ENCODE peak calls at places on chromosomes 3 and 15, in seven cellular contexts. K, E, W, U, T, Z and Y are unnamed samples. For H3K27me3 and H3K36me3, the result is how much of the 10 kb centered on the place peaks cover.

GRCh38 chr15:53031469-53031868 is 241.3 kb upstream of the ONECUT1 start:
- DNase-seq in K (no peak), E (no peak), W (no peak), U (no peak), T (no peak), Z (no peak), Y (no peak)

GRCh38 chr15:95839367-95839782 is 491.1 kb upstream of the NR2F2 start:
- DNase-seq in K (no peak), E (no peak), W (no peak), U (no peak), T (no peak), Z (no peak), Y (no peak)

GRCh38 chr3:197580253-197580691 is 24.5 kb upstream of the BDH1 start:
- DNase-seq in K (no peak), E (no peak), W (no peak), U (no peak), T (no peak), Z (no peak), Y (peak)

GRCh38 chr3:45480218-45480617 is 91.8 kb downstream of the LARS2 start:
- DNase-seq in K (no peak), E (no peak), W (no peak), U (no peak), T (no peak), Z (no peak), Y (no peak)

GRCh38 chr3:188695251-188695650 is 476.5 kb upstream of the TPRG1 start:
- DNase-seq in K (no peak), E (no peak), W (no peak), U (no peak), T (no peak), Z (no peak), Y (no peak)

GRCh38 chr3:166283856-166284255 is 446.6 kb upstream of the BCHE start:
- DNase-seq in K (no peak), E (no peak), W (no peak), U (no peak), T (no peak), Z (no peak), Y (no peak)

GRCh38 chr15:96457852-96458251 is 127.4 kb downstream of the NR2F2 start:
- DNase-seq in K (no peak), E (no peak), W (no peak), U (no peak), T (no peak), Z (no peak), Y (no peak)

GRCh38 chr3:117603097-117603496 is 893.5 kb downstream of the TUSC7 start:
- DNase-seq in K (no peak), E (no peak), W (no peak), U (no peak), T (no peak), Z (no peak), Y (no peak)

GRCh38 chr3:51962854-51963530 is 4.3 kb downstream of the PCBP4 start:
- DNase-seq in K (no peak), E (no peak), W (no peak), U (no peak), T (no peak), Z (no peak), Y (no peak)

GRCh38 chr3:120098710-120099109 is 4.5 kb upstream of the GSK3B start:
- DNase-seq in K (no peak), E (no peak), W (no peak), U (no peak), T (no peak), Z (no peak), Y (no peak)

GRCh38 chr3:112333386-112334334 is 704 bp downstream of the CD200 start:
- DNase-seq in K (no peak), E (no peak), W (no peak), U (no peak), T (peak), Z (no peak), Y (peak)

GRCh38 chr3:119562307-119562961 is 3.0 kb upstream of the CD80 start:
- DNase-seq in K (no peak), E (no peak), W (no peak), U (no peak), T (no peak), Z (no peak), Y (no peak)

GRCh38 chr3:183385698-183386590 is 42.5 kb downstream of the MCF2L2 start:
- DNase-seq in K (peak), E (peak), W (no peak), U (peak), T (no peak), Z (no peak), Y (peak)

GRCh38 chr3:127059032-127059560 is 76.2 kb downstream of the PLXNA1 start:
- DNase-seq in K (no peak), E (no peak), W (no peak), U (no peak), T (no peak), Z (no peak), Y (no peak)

GRCh38 chr3:194306109-194306686 is 44.9 kb downstream of the CPN2 start:
- DNase-seq in K (no peak), E (no peak), W (no peak), U (no peak), T (no peak), Z (no peak), Y (no peak)

GRCh38 chr15:80967451-80967850 is 22.2 kb downstream of the MESD start:
- DNase-seq in K (no peak), E (peak), W (peak), U (peak), T (no peak), Z (no peak), Y (peak)

GRCh38 chr3:15726043-15726442 is 71.7 kb downstream of the ANKRD28 start:
- DNase-seq in K (no peak), E (no peak), W (no peak), U (no peak), T (no peak), Z (no peak), Y (no peak)

GRCh38 chr3:124463234-124463633 is 267.0 kb upstream of the UMPS start:
- DNase-seq in K (no peak), E (no peak), W (no peak), U (no peak), T (no peak), Z (no peak), Y (no peak)
- H3K27me3 ChIP-seq in K (under half), E (under half), W (under half), U (under half), T (under half), Z (under half), Y (under half)

GRCh38 chr15:90191795-90192494 is 9.2 kb upstream of the SEMA4B start:
- DNase-seq in K (peak), E (no peak), W (peak), U (no peak), T (peak), Z (no peak), Y (peak)
- H3K4me3 ChIP-seq in K (no peak), E (no peak), W (no peak), U (no peak), T (peak), Z (no peak), Y (no peak)

GRCh38 chr3:71101014-71101413 is 482.5 kb downstream of the FOXP1 start:
- DNase-seq in K (no peak), E (no peak), W (no peak), U (no peak), T (no peak), Z (no peak), Y (no peak)
- H3K36me3 ChIP-seq in K (under half), E (under half), W (under half), U (under half), T (under half), Z (under half), Y (under half)

DNA sequence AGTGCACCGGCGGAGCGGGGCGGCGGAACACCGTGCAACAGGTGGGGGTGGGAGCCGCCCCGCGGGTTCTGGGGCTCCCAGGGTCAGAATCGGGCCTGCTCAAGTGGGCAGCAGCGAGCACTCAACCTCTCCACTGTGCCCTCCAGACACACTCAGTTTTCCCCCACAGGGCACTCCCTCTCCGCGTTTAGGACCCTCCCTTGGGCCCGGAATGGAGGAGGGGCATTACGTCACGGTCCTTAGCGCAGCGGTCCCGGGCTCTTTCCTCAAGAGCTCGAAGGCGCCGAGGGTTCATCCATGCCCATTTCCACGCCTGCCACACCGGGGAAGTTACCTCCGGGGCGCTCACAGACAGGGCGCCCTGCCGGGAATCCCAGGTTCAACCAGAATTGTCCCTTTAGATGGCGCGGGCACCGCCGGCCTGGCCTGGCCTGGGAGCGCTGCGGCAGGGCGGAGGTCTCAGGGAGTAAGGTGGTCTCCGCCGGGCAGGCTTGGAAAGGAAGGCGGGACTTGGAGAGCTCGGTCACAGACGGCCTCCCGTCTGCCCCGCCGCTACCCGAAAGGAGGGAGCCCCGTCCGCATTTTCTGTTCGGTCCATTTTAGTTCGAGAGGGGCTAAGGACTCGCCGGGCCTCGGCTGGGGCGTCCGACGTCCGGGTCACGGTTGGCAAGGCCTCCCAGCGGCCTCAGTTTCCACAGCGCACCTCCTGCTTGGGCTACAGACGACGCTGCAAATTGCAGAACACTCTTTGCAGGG is 5.1 kb downstream of the RNU6-1 start:
- DNase-seq in K (no peak), E (no peak), W (no peak), U (no peak), T (no peak), Z (no peak), Y (peak)
- H3K27me3 ChIP-seq in K (half or more), E (under half), W (under half), U (half or more), T (half or more), Z (half or more), Y (half or more)

GRCh38 chr3:100210777-100211145 is 50.0 kb upstream of the TBC1D23 start:
- DNase-seq in K (peak), E (no peak), W (no peak), U (no peak), T (no peak), Z (peak), Y (peak)
- H3K4me3 ChIP-seq in K (no peak), E (no peak), W (no peak), U (no peak), T (no peak), Z (no peak), Y (no peak)

DNA sequence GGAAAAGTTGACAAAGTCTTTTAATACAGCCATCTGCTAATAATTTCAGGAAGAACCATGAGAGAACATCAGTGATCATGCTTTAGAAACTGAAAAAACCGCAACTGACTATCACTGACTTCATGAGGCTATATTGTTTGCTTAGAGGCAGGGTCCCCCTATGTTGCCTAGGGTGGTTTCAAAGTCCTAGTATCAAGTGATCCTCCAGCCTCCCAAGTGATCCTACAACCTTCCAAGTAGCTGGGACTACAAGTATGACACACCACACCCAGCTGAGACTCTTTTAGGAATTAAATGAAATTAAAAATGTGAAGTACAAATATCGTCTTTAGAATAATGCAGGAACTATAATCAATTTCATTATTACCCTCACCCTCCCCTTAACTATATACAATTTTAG is 58.3 kb upstream of the CSPG5 start:
- DNase-seq in K (no peak), E (no peak), W (no peak), U (no peak), T (no peak), Z (no peak), Y (no peak)
- H3K36me3 ChIP-seq in K (under half), E (under half), W (under half), U (half or more), T (half or more), Z (under half), Y (under half)

GRCh38 chr3:13199006-13199776 is 126.0 kb upstream of the IQSEC1 start:
- DNase-seq in K (no peak), E (no peak), W (no peak), U (no peak), T (no peak), Z (no peak), Y (no peak)

GRCh38 chr3:13199899-13200451 is 126.7 kb upstream of the IQSEC1 start:
- DNase-seq in K (no peak), E (no peak), W (no peak), U (no peak), T (no peak), Z (no peak), Y (no peak)

GRCh38 chr3:13200951-13201350 is 127.7 kb upstream of the IQSEC1 start:
- DNase-seq in K (no peak), E (no peak), W (no peak), U (peak), T (no peak), Z (no peak), Y (peak)

GRCh38 chr3:13198480-13198879 is 125.3 kb upstream of the IQSEC1 start:
- DNase-seq in K (no peak), E (no peak), W (no peak), U (no peak), T (no peak), Z (no peak), Y (no peak)

GRCh38 chr3:13200465-13200864 is 127.2 kb upstream of the IQSEC1 start:
- DNase-seq in K (no peak), E (no peak), W (no peak), U (no peak), T (no peak), Z (no peak), Y (no peak)
- H3K27me3 ChIP-seq in K (under half), E (under half), W (under half), U (under half), T (half or more), Z (under half), Y (under half)